ENCODE peak calls at places on chromosomes 4 and X, in five cellular contexts. A, N, B, S and I are unnamed samples.

GRCh38 chr4:3484057-3484973 is 21.2 kb downstream of the DOK7 start:
- DNase-seq in A (no peak), N (no peak), B (peak), S (no peak), I (no peak)

GRCh38 chrX:39260965-39261364 is 459.7 kb downstream of the MID1IP1 start:
- DNase-seq in A (no peak), N (no peak), B (no peak), S (no peak), I (no peak)

GRCh38 chrX:30935985-30936384 is 46.9 kb upstream of the TAB3 start:
- DNase-seq in A (no peak), N (no peak), B (peak), S (no peak), I (no peak)

GRCh38 chr4:143514432-143514831 is 930 bp downstream of the SMARCA5 start:
- DNase-seq in A (peak), N (no peak), B (peak), S (peak), I (peak)

GRCh38 chrX:106168107-106168506 is at the start of gene PWWP3B:
- DNase-seq in A (peak), N (no peak), B (no peak), S (no peak), I (no peak)

GRCh38 chr4:8110071-8110986 is 48.3 kb downstream of the ABLIM2 start:
- DNase-seq in A (peak), N (no peak), B (peak), S (no peak), I (no peak)

GRCh38 chrX:54807524-54808108 is at the start of gene MAGED2:
- DNase-seq in A (no peak), N (no peak), B (no peak), S (no peak), I (no peak)

GRCh38 chrX:17081969-17082368 is 135.5 kb downstream of the REPS2 start:
- DNase-seq in A (no peak), N (no peak), B (no peak), S (no peak), I (no peak)

GRCh38 chr4:185142563-185142910 is 529 bp upstream of the SLC25A4 start:
- DNase-seq in A (no peak), N (no peak), B (peak), S (no peak), I (no peak)

GRCh38 chr4:42786350-42787070 is 106.0 kb upstream of the GRXCR1 start:
- DNase-seq in A (no peak), N (no peak), B (no peak), S (no peak), I (no peak)

GRCh38 chr4:100631281-100631968 is 113.6 kb upstream of the EMCN start:
- DNase-seq in A (no peak), N (no peak), B (no peak), S (no peak), I (no peak)

GRCh38 chr4:106652095-106652494 is 283.5 kb upstream of the GIMD1 start:
- DNase-seq in A (no peak), N (no peak), B (no peak), S (no peak), I (no peak)

GRCh38 chr4:93203708-93204107 is 624.8 kb upstream of the ATOH1 start:
- DNase-seq in A (no peak), N (no peak), B (peak), S (no peak), I (no peak)

GRCh38 chr4:167032876-167033275 is 201.4 kb downstream of the SPOCK3 start:
- DNase-seq in A (no peak), N (no peak), B (no peak), S (no peak), I (no peak)

GRCh38 chr4:18227880-18228279 is 206.3 kb upstream of the LCORL start:
- DNase-seq in A (no peak), N (no peak), B (no peak), S (no peak), I (no peak)

GRCh38 chrX:30981968-30982367 is 89.9 kb downstream of the FTHL17 start:
- DNase-seq in A (no peak), N (no peak), B (no peak), S (no peak), I (no peak)

GRCh38 chr4:189376901-189377300 is 563.8 kb upstream of the FRG1 start:
- DNase-seq in A (no peak), N (no peak), B (no peak), S (no peak), I (no peak)

GRCh38 chrX:53244610-53245009 is 19.6 kb upstream of the KDM5C start:
- DNase-seq in A (no peak), N (no peak), B (no peak), S (no peak), I (no peak)

GRCh38 chrX:67780694-67781109 is 236.9 kb downstream of the AR start:
- DNase-seq in A (no peak), N (no peak), B (no peak), S (peak), I (peak)

GRCh38 chr4:153211986-153212720 is 7.9 kb downstream of the TRIM2 start:
- DNase-seq in A (no peak), N (no peak), B (no peak), S (no peak), I (no peak)

GRCh38 chrX:22730542-22730941 is 269.2 kb upstream of the DDX53 start:
- DNase-seq in A (no peak), N (no peak), B (no peak), S (no peak), I (no peak)

GRCh38 chr4:156946508-156947197 is 24.9 kb downstream of the PDGFC start:
- DNase-seq in A (no peak), N (no peak), B (no peak), S (no peak), I (peak)

GRCh38 chr4:18608910-18609525 is 587.5 kb upstream of the LCORL start:
- DNase-seq in A (no peak), N (no peak), B (peak), S (no peak), I (no peak)

GRCh38 chrX:34918856-34919255 is 23.7 kb upstream of the FAM47B start:
- DNase-seq in A (no peak), N (no peak), B (peak), S (no peak), I (no peak)

GRCh38 chrX:70421618-70422017 is 1.5 kb upstream of the GDPD2 start:
- DNase-seq in A (no peak), N (no peak), B (no peak), S (no peak), I (no peak)

GRCh38 chrX:24117288-24117687 is 32.2 kb upstream of the ZFX start:
- DNase-seq in A (no peak), N (no peak), B (no peak), S (no peak), I (peak)

GRCh38 chr4:152486414-152487389 is 49.2 kb downstream of the FBXW7 start:
- DNase-seq in A (no peak), N (no peak), B (peak), S (no peak), I (no peak)

GRCh38 chrX:16745659-16746058 is 26.2 kb downstream of the SYAP1 start:
- DNase-seq in A (no peak), N (no peak), B (peak), S (no peak), I (no peak)

GRCh38 chr4:22389240-22389871 is 126.5 kb downstream of the ADGRA3 start:
- DNase-seq in A (peak), N (no peak), B (peak), S (no peak), I (no peak)

GRCh38 chr4:112931001-112931400 is 118.5 kb upstream of the ANK2 start:
- DNase-seq in A (no peak), N (no peak), B (no peak), S (no peak), I (no peak)
- TF ChIP-seq POLR2AphosphoS5 in A (no peak), N (no peak), B (no peak), S (no peak), I (no peak)

DNA sequence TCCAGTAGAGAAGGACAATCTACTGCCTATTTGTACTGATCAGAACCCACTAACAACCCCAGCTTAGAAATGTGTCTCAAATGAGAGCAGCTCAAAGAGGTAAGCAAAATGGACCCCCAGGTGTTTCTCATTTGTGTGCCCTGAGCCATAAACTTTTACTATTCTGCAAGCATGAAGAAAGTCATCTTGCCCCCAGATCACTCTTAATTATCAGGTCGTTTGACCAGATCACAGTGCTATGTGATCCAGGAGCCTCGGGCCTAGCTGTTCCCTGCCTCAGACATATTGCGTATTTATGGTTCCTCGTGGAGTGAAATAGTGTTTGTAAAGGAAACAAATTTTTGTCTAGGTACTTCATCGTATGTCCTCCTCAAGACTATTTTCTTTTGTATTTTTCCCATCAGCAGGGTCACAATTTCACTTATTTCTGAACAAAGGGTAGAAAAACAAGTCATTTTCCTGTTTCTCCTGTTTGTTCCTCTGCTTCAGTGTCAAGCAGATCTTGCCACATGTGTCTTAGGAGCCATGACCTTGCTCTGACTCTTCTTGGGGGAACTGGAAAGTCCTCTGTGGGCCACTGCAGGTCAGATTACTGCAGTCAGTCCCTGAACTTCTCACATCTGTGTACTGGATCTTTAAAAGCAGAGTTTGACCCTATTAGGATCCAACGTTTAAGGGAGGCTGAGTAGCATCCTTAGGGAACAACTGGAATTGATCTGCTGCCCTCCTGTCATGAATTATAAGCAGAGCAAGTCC is 194.9 kb downstream of the PALLD start:
- DNase-seq in A (no peak), N (no peak), B (no peak), S (no peak), I (no peak)
- H3K27ac ChIP-seq in A (no peak), N (no peak), B (no peak), S (no peak), I (no peak)

GRCh38 chr4:6957148-6957520 is 47.5 kb downstream of the TBC1D14 start:
- DNase-seq in A (no peak), N (no peak), B (no peak), S (no peak), I (no peak)
- TF ChIP-seq EP300 in A (no peak), N (no peak), B (no peak), S (no peak), I (no peak)

DNA sequence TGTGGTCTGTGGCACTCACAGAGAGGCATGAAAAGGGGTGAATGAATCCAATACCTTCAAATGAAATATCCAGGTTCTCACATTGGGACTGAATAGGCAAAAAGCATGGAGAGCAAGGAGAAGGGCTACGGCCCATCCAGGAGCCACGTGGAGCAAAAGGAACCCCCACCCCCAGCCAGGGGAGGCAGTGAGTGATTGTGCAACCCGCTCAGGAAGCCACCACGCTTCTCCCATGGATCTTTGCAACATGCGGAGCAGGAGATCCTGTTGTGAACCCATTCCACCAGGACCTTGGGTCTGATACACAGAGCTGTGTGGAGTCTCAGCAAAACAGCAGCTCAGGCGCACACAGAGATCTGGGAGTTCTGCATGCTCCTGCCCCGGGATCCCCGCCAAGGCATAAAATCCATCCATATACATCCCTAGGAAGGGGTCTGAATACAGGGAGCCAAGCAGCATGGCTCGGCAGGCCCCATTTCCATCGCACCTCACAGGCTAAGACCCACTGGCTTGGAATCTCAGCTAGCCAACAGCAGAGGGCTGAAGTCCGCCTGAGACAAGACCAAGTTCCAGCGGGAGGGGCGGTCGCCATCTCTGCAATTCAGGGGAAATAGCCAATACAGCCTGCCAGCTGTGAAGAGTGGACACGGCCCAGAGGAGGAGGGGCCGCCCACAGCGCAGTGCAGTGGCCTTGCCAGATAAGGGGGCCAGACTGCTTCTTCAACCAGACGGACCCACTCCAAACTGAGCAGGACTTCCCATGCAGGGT is 80.2 kb downstream of the FGF16 start:
- DNase-seq in A (no peak), N (no peak), B (no peak), S (no peak), I (peak)
- TF ChIP-seq POLR2AphosphoS5 in A (no peak), N (no peak), B (no peak), S (no peak), I (no peak)

DNA sequence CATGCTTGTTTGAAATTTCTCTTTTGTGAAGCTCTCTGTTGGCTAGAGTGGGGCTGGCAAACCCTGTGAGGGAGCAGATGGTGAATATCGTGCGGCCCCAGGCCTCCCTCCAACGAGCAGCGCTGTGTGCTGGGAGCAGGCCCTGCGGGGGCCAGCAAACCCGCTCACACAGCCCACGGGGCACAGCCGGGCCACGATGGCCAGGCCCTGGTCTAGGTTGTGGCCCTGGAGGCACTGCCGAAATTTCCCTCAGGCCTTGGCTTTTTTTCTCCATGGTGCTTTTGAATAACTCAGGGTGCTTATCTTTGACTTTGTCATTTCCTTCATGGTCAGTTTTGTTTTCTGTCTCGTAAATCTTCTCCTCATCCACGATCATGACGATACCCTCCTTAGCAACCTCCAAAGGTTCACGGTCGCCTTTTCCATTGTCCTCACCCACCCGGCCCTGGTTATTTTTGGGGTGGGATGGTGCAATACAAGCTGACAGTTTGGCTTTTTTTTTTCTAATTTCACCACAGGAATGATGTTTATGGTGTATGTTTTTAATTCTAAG is 20.7 kb downstream of the PCGF3 start:
- DNase-seq in A (no peak), N (no peak), B (no peak), S (no peak), I (no peak)
- H3K27ac ChIP-seq in A (no peak), N (no peak), B (no peak), S (peak), I (peak)

GRCh38 chr4:29113960-29114359 is 1606.2 kb upstream of the PCDH7 start:
- DNase-seq in A (no peak), N (no peak), B (no peak), S (no peak), I (no peak)
- TF ChIP-seq EP300 in A (no peak), N (no peak), B (no peak), S (no peak), I (no peak)